ENCODE peak calls at places on chromosomes 11 and 22, in eight cellular contexts. P is hepatocyte, Z is EH, I is AG08395, S is colonic mucosa, D is K562, O is T-helper 17 cell, F is spleen. J is an unnamed sample.

GRCh38 chr22:22061085-22062077 is 78.8 kb upstream of the TOP3B start:
- DNase-seq in P (peak), Z (peak), I (no peak), S (no peak), D (peak), O (no peak), F (no peak), J (peak)

GRCh38 chr11:68976563-68976962 is 4.2 kb downstream of the MRGPRD start:
- DNase-seq in P (peak), Z (no peak), I (no peak), S (no peak), D (no peak), O (no peak), F (peak), J (no peak)

GRCh38 chr11:9494316-9494715 is 33.5 kb downstream of the ZNF143 start:
- DNase-seq in P (no peak), Z (no peak), I (no peak), S (no peak), D (no peak), O (no peak), F (no peak), J (no peak)

GRCh38 chr11:44654596-44654995 is 72.2 kb upstream of the TSPAN18 start:
- DNase-seq in P (no peak), Z (no peak), I (no peak), S (no peak), D (no peak), O (no peak), F (peak), J (peak)

GRCh38 chr11:106959800-106960199 is 58.5 kb downstream of the GUCY1A2 start:
- DNase-seq in P (no peak), Z (peak), I (peak), S (no peak), D (no peak), O (no peak), F (no peak), J (no peak)

GRCh38 chr11:117859713-117860112 is 16.7 kb downstream of the FXYD6 start:
- DNase-seq in P (no peak), Z (no peak), I (no peak), S (no peak), D (no peak), O (no peak), F (no peak), J (no peak)

GRCh38 chr22:33519140-33519973 is 400.9 kb downstream of the LARGE1 start:
- DNase-seq in P (peak), Z (peak), I (peak), S (peak), D (peak), O (no peak), F (no peak), J (no peak)

GRCh38 chr11:94731921-94732601 is 36.1 kb upstream of the AMOTL1 start:
- DNase-seq in P (no peak), Z (peak), I (peak), S (no peak), D (peak), O (no peak), F (no peak), J (no peak)

GRCh38 chr11:74689666-74690065 is 41.6 kb downstream of the CHRDL2 start:
- DNase-seq in P (no peak), Z (peak), I (peak), S (no peak), D (no peak), O (no peak), F (peak), J (no peak)

GRCh38 chr11:2693271-2693833 is 6.4 kb downstream of the KCNQ1OT1 start:
- DNase-seq in P (no peak), Z (no peak), I (no peak), S (no peak), D (no peak), O (no peak), F (peak), J (no peak)

GRCh38 chr22:28904211-28904808 is 20.9 kb downstream of the ZNRF3 start:
- DNase-seq in P (peak), Z (peak), I (peak), S (no peak), D (no peak), O (no peak), F (no peak), J (no peak)

GRCh38 chr22:19663286-19663815 is 51.0 kb upstream of the SEPTIN5 start:
- DNase-seq in P (no peak), Z (peak), I (peak), S (peak), D (no peak), O (no peak), F (peak), J (peak)

GRCh38 chr11:121716060-121716459 is 263.3 kb upstream of the SORL1-AS1 start:
- DNase-seq in P (no peak), Z (peak), I (no peak), S (no peak), D (no peak), O (no peak), F (no peak), J (no peak)

GRCh38 chr22:44394246-44395115 is 81.7 kb upstream of the SHISAL1 start:
- DNase-seq in P (no peak), Z (no peak), I (no peak), S (no peak), D (no peak), O (peak), F (peak), J (peak)

GRCh38 chr11:86182976-86183584 is 61.5 kb upstream of the EED start:
- DNase-seq in P (peak), Z (peak), I (no peak), S (peak), D (peak), O (peak), F (no peak), J (peak)

GRCh38 chr11:2137202-2138071 is 1.8 kb downstream of the IGF2 start:
- DNase-seq in P (peak), Z (peak), I (peak), S (peak), D (peak), O (no peak), F (no peak), J (peak)

GRCh38 chr22:40451230-40451629 is 80.8 kb downstream of the SGSM3 start:
- DNase-seq in P (no peak), Z (no peak), I (no peak), S (no peak), D (no peak), O (no peak), F (no peak), J (no peak)

GRCh38 chr11:118648291-118648690 is 31.2 kb downstream of the TREH start:
- DNase-seq in P (no peak), Z (no peak), I (no peak), S (no peak), D (no peak), O (no peak), F (peak), J (no peak)

GRCh38 chr11:95088946-95089619 is 563 bp upstream of the ENDOD1 start:
- DNase-seq in P (no peak), Z (no peak), I (no peak), S (no peak), D (no peak), O (no peak), F (no peak), J (no peak)

GRCh38 chr11:2097356-2097997 is 41.7 kb downstream of the IGF2 start:
- DNase-seq in P (peak), Z (peak), I (peak), S (peak), D (peak), O (peak), F (peak), J (peak)

GRCh38 chr11:70448983-70449567 is 50.7 kb downstream of the CTTN start:
- DNase-seq in P (no peak), Z (no peak), I (no peak), S (no peak), D (peak), O (no peak), F (no peak), J (no peak)

GRCh38 chr11:78594814-78595213 is 20.1 kb upstream of the NARS2 start:
- DNase-seq in P (no peak), Z (no peak), I (no peak), S (no peak), D (no peak), O (no peak), F (no peak), J (no peak)

GRCh38 chr11:60992842-60993409 is 21.4 kb downstream of the CD6 start:
- DNase-seq in P (peak), Z (no peak), I (no peak), S (no peak), D (peak), O (no peak), F (no peak), J (no peak)

GRCh38 chr11:116503216-116504160 is 269.3 kb downstream of the BUD13 start:
- DNase-seq in P (no peak), Z (no peak), I (no peak), S (no peak), D (no peak), O (no peak), F (no peak), J (no peak)